ENCODE peak calls at places on chromosomes 7 and 10, in five cellular contexts. One of them, this sample, is unnamed.

GRCh38 chr7:111756687-111757178 is 194.4 kb upstream of the IMMP2L start:
- DNase-seq in fibroblast of gingiva: peak; percentile 85
- DNase-seq in astrocyte of the hippocampus: peak; percentile 65
- DNase-seq in uterus: peak; percentile 93
- DNase-seq in NCI-H69: no peak
- DNase-seq in this sample: peak; percentile 84

GRCh38 chr7:42831051-42831952 is 80.6 kb downstream of the C7orf25 start:
- DNase-seq in fibroblast of gingiva: peak; percentile 34
- DNase-seq in astrocyte of the hippocampus: peak; percentile 69
- DNase-seq in uterus: peak; percentile 57
- DNase-seq in NCI-H69: peak; percentile 26
- DNase-seq in this sample: no peak

GRCh38 chr10:113788604-113789083 is 37.2 kb downstream of the PLEKHS1 start:
- DNase-seq in fibroblast of gingiva: peak; percentile 96
- DNase-seq in astrocyte of the hippocampus: peak; percentile 89
- DNase-seq in uterus: peak; percentile 17
- DNase-seq in NCI-H69: peak; percentile 21
- DNase-seq in this sample: peak; percentile 50

GRCh38 chr7:81210092-81211064 is 291.5 kb upstream of the SEMA3C start:
- DNase-seq in fibroblast of gingiva: peak; percentile 40
- DNase-seq in astrocyte of the hippocampus: peak; percentile 39
- DNase-seq in uterus: no peak
- DNase-seq in NCI-H69: no peak
- DNase-seq in this sample: no peak

GRCh38 chr7:101104193-101104713 is 19.0 kb downstream of the TRIM56 start:
- DNase-seq in fibroblast of gingiva: no peak
- DNase-seq in astrocyte of the hippocampus: peak; percentile 27
- DNase-seq in uterus: no peak
- DNase-seq in NCI-H69: no peak
- DNase-seq in this sample: no peak

GRCh38 chr10:69965919-69966662 is 86.6 kb upstream of the MACROH2A2 start:
- DNase-seq in fibroblast of gingiva: peak; percentile 37
- DNase-seq in astrocyte of the hippocampus: peak; percentile 68
- DNase-seq in uterus: no peak
- DNase-seq in NCI-H69: no peak
- DNase-seq in this sample: no peak

GRCh38 chr7:117686311-117686935 is 186.8 kb downstream of the CTTNBP2 start:
- DNase-seq in fibroblast of gingiva: no peak
- DNase-seq in astrocyte of the hippocampus: no peak
- DNase-seq in uterus: no peak
- DNase-seq in NCI-H69: no peak
- DNase-seq in this sample: no peak

GRCh38 chr7:24825931-24826661 is 68.8 kb upstream of the GSDME start:
- DNase-seq in fibroblast of gingiva: peak; percentile 22
- DNase-seq in astrocyte of the hippocampus: peak; percentile 87
- DNase-seq in uterus: no peak
- DNase-seq in NCI-H69: no peak
- DNase-seq in this sample: no peak

GRCh38 chr10:86663046-86663345 is 5.3 kb upstream of the LDB3 start:
- DNase-seq in fibroblast of gingiva: no peak
- DNase-seq in astrocyte of the hippocampus: no peak
- DNase-seq in uterus: no peak
- DNase-seq in NCI-H69: no peak
- DNase-seq in this sample: no peak

GRCh38 chr10:62724465-62724864 is 80.1 kb upstream of the ADO start:
- DNase-seq in fibroblast of gingiva: no peak
- DNase-seq in astrocyte of the hippocampus: no peak
- DNase-seq in uterus: no peak
- DNase-seq in NCI-H69: no peak
- DNase-seq in this sample: no peak

GRCh38 chr10:4656576-4657194 is 169.3 kb upstream of the AKR1E2 start:
- DNase-seq in fibroblast of gingiva: peak; percentile 66
- DNase-seq in astrocyte of the hippocampus: peak; percentile 82
- DNase-seq in uterus: peak; percentile 53
- DNase-seq in NCI-H69: peak; percentile 53
- DNase-seq in this sample: peak; percentile 83

This sample was measured in tibial artery.